ENCODE peak calls at places on chromosomes 4 and X, in ten cellular contexts. A, T, M, Q, H, N, F, K, G and J are unnamed samples.

GRCh38 chrX:48958635-48959094 is 1.3 kb upstream of the OTUD5 start:
- DNase-seq in A (peak; percentile 54), T (no peak), M (peak; percentile 6), Q (no peak), H (peak; percentile 32), N (peak; percentile 75), F (peak; percentile 41), K (peak; percentile 57), G (no peak), J (peak; percentile 37)

GRCh38 chr4:139025841-139026240 is 10.3 kb downstream of the NOCT start:
- DNase-seq in A (no peak), T (no peak), M (no peak), Q (no peak), H (no peak), N (no peak), F (no peak), K (no peak), G (no peak), J (no peak)

GRCh38 chrX:119010491-119010890 is 36.1 kb downstream of the LONRF3 start:
- DNase-seq in A (no peak), T (no peak), M (no peak), Q (no peak), H (no peak), N (no peak), F (no peak), K (no peak), G (no peak), J (no peak)

GRCh38 chr4:121551271-121551670 is 145.5 kb downstream of the ANXA5 start:
- DNase-seq in A (no peak), T (no peak), M (no peak), Q (no peak), H (no peak), N (no peak), F (no peak), K (no peak), G (no peak), J (no peak)

GRCh38 chrX:72568406-72569092 is 4.1 kb downstream of the HDAC8 start:
- DNase-seq in A (no peak), T (no peak), M (no peak), Q (no peak), H (no peak), N (peak; percentile 55), F (no peak), K (peak; percentile 64), G (no peak), J (no peak)

GRCh38 chr4:114250439-114250891 is 271.0 kb upstream of the ARSJ start:
- DNase-seq in A (no peak), T (no peak), M (peak; percentile 13), Q (no peak), H (no peak), N (no peak), F (no peak), K (no peak), G (no peak), J (no peak)

GRCh38 chr4:95394733-95395306 is 154.0 kb downstream of the UNC5C start:
- DNase-seq in A (no peak), T (no peak), M (no peak), Q (no peak), H (no peak), N (no peak), F (no peak), K (no peak), G (no peak), J (peak; percentile 10)

GRCh38 chrX:253451-254297 is 27.5 kb upstream of the PLCXD1 start:
- DNase-seq in A (no peak), T (no peak), M (no peak), Q (no peak), H (peak; percentile 24), N (no peak), F (no peak), K (peak; percentile 0), G (no peak), J (no peak)

GRCh38 chrX:47168495-47169073 is 23.6 kb downstream of the RBM10 start:
- DNase-seq in A (no peak), T (no peak), M (no peak), Q (no peak), H (no peak), N (peak; percentile 4), F (no peak), K (no peak), G (no peak), J (no peak)

GRCh38 chr4:147049940-147050852 is 104.5 kb upstream of the TTC29 start:
- DNase-seq in A (no peak), T (no peak), M (no peak), Q (no peak), H (no peak), N (no peak), F (no peak), K (no peak), G (no peak), J (no peak)

GRCh38 chrX:36007207-36007606 is 87.7 kb downstream of the CFAP47 start:
- DNase-seq in A (no peak), T (no peak), M (no peak), Q (no peak), H (no peak), N (no peak), F (no peak), K (no peak), G (no peak), J (no peak)

GRCh38 chr4:53653484-53654053 is 62.3 kb upstream of the LNX1 start:
- DNase-seq in A (peak; percentile 70), T (no peak), M (peak; percentile 46), Q (no peak), H (peak; percentile 82), N (peak; percentile 39), F (no peak), K (peak; percentile 8), G (no peak), J (peak; percentile 61)

GRCh38 chrX:41558531-41558930 is 111.4 kb downstream of the NYX start:
- DNase-seq in A (no peak), T (no peak), M (no peak), Q (no peak), H (no peak), N (no peak), F (peak; percentile 14), K (peak; percentile 34), G (no peak), J (no peak)

GRCh38 chrX:73262991-73263390 is 48.3 kb upstream of the NAP1L2 start:
- DNase-seq in A (no peak), T (no peak), M (no peak), Q (peak; percentile 0), H (no peak), N (no peak), F (peak; percentile 1), K (peak; percentile 0), G (no peak), J (no peak)

GRCh38 chrX:144801786-144802185 is 445.5 kb upstream of the SPANXN1 start:
- DNase-seq in A (no peak), T (no peak), M (no peak), Q (no peak), H (no peak), N (no peak), F (no peak), K (no peak), G (no peak), J (no peak)

GRCh38 chr4:158209825-158210807 is at the start of gene TMEM144:
- DNase-seq in A (peak; percentile 94), T (peak; percentile 87), M (peak; percentile 88), Q (peak; percentile 89), H (peak; percentile 89), N (peak; percentile 97), F (peak; percentile 73), K (peak; percentile 93), G (peak; percentile 73), J (peak; percentile 98)
- TF ChIP-seq POLR2A in A (peak; percentile 94), T (peak; percentile 40), M (peak; percentile 85), Q (peak; percentile 58), H (no peak), N (peak; percentile 58), F (peak; percentile 51), K (peak; percentile 44), G (peak; percentile 34), J (peak; percentile 96)

DNA sequence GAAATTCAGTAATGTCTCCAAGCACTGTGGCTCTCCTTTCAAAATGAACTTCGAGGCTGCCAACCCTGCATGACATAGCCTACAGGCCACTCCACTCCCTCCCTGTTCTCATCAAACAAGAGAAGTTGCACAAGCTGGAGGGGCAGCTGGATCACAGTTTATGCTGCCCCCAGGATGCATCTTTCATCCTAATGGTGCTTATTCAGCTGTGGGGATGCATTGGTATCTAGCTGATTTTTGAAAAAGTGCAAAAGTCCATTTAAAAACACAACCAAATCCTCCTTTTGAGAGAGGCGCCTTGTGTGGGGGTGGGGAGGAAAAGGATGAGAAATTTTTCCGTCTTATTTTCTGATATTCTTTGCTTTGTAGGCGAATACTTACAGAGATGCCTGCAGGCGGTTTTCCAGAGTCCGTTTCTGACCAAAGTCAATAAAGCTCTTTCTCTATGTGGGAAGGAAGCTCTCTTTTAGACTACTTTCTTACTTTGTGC is 276.4 kb upstream of the BOD1L1 start:
- DNase-seq in A (no peak), T (no peak), M (no peak), Q (no peak), H (no peak), N (no peak), F (no peak), K (no peak), G (no peak), J (no peak)
- H3K4me1 ChIP-seq in A (no peaks in the 10 kb centered on the region), T (no peaks in the 10 kb centered on the region), M (no peaks in the 10 kb centered on the region), Q (peaks cover 8% of the 10 kb centered on the region), H (no peaks in the 10 kb centered on the region), N (peaks cover 8% of the 10 kb centered on the region), F (peaks cover 29% of the 10 kb centered on the region), K (peaks cover 16% of the 10 kb centered on the region), G (no peaks in the 10 kb centered on the region), J (no peaks in the 10 kb centered on the region)

GRCh38 chrX:1592128-1592862 is 891 bp downstream of the AKAP17A start:
- DNase-seq in A (no peak), T (peak; percentile 64), M (no peak), Q (no peak), H (peak; percentile 26), N (peak; percentile 44), F (no peak), K (peak; percentile 52), G (no peak), J (peak; percentile 20)

GRCh38 chrX:1589356-1590130 is 1.9 kb upstream of the AKAP17A start:
- DNase-seq in A (no peak), T (no peak), M (no peak), Q (no peak), H (no peak), N (no peak), F (no peak), K (no peak), G (no peak), J (no peak)

GRCh38 chrX:1591863-1592127 is 391 bp downstream of the AKAP17A start:
- DNase-seq in A (no peak), T (no peak), M (no peak), Q (no peak), H (no peak), N (no peak), F (no peak), K (no peak), G (no peak), J (no peak)

GRCh38 chrX:1592863-1593201 is 1.4 kb downstream of the AKAP17A start:
- DNase-seq in A (no peak), T (peak; percentile 74), M (no peak), Q (no peak), H (peak; percentile 26), N (peak; percentile 59), F (no peak), K (no peak), G (no peak), J (no peak)

GRCh38 chrX:1591102-1591862 is at the start of gene AKAP17A:
- DNase-seq in A (peak; percentile 97), T (peak; percentile 99), M (peak; percentile 93), Q (peak; percentile 80), H (peak; percentile 96), N (peak; percentile 94), F (peak; percentile 88), K (peak; percentile 95), G (peak; percentile 91), J (peak; percentile 93)
- TF ChIP-seq CTCF in A (no peak), T (no peak), M (no peak), Q (no peak), H (no peak), N (peak; percentile 20), F (no peak), K (no peak), G (no peak), J (peak; percentile 5)

GRCh38 chr4:2940267-2941137 is 22.7 kb downstream of the NOP14 start:
- DNase-seq in A (no peak), T (peak; percentile 20), M (no peak), Q (no peak), H (no peak), N (peak; percentile 17), F (no peak), K (no peak), G (no peak), J (peak; percentile 96)
- TF ChIP-seq POLR2A in A (no peak), T (no peak), M (no peak), Q (no peak), H (no peak), N (no peak), F (no peak), K (no peak), G (no peak), J (peak; percentile 30)